ENCODE peak calls at places on chromosome 11, in four cellular contexts. Y is GM12891, N is astrocyte of the hippocampus, A is astrocyte. S is an unnamed sample.
A peak's percentile ranks its signal among the peaks of the same experiment; 100 is the strongest.

GRCh38 chr11:9529333-9529648 is 44.2 kb upstream of the WEE1 start:
- DNase-seq in Y (no peak), A (no peak), N (peak; percentile 55), S (no peak)

GRCh38 chr11:15826826-15827225 is 529.5 kb downstream of the SOX6 start:
- DNase-seq in Y (peak; percentile 5), N (peak; percentile 57), A (no peak), S (peak; percentile 56)

GRCh38 chr11:117419136-117419914 is 91.7 kb downstream of the CEP164 start:
- DNase-seq in A (no peak), Y (no peak), N (no peak), S (no peak)

GRCh38 chr11:118180300-118180703 is 3.9 kb upstream of the SCN2B start:
- DNase-seq in Y (no peak), A (peak; percentile 6), N (peak; percentile 82), S (peak; percentile 61)

GRCh38 chr11:92295175-92296137 is 70.8 kb downstream of the FAT3 start:
- DNase-seq in N (peak; percentile 70), A (peak; percentile 68), Y (no peak), S (peak; percentile 28)

GRCh38 chr11:83282084-83282716 is 4.0 kb downstream of the CCDC90B start:
- DNase-seq in N (peak; percentile 19), A (peak; percentile 30), Y (no peak), S (no peak)

GRCh38 chr11:118437736-118438125 is 1.4 kb downstream of the KMT2A start:
- DNase-seq in N (peak; percentile 45), A (peak; percentile 6), Y (no peak), S (peak; percentile 56)

GRCh38 chr11:78657968-78658839 is 83.5 kb upstream of the NARS2 start:
- DNase-seq in A (no peak), N (no peak), Y (no peak), S (no peak)

GRCh38 chr11:23897453-23898289 is 599.2 kb upstream of the LUZP2 start:
- DNase-seq in A (peak; percentile 92), Y (no peak), N (peak; percentile 53), S (peak; percentile 9)